ENCODE peak calls at places on chromosomes 12 and 14, in six cellular contexts. R is IMR-90, E is mesenchymal stem cell, H is neuronal stem cell, D is H1, Q is trophoblast cell. T is an unnamed sample.

GRCh38 chr12:122799635-122800243 is 25.4 kb downstream of the CCDC62 start:
- DNase-seq in R (no peak), E (no peak), D (no peak), H (no peak), Q (no peak), T (no peak)

GRCh38 chr12:7460375-7461259 is 16.7 kb upstream of the CD163L1 start:
- DNase-seq in E (peak), Q (peak), H (peak), D (peak), R (peak), T (peak)

GRCh38 chr12:50621435-50622304 is 116.9 kb downstream of the DIP2B start:
- DNase-seq in E (no peak), Q (no peak), D (no peak), R (no peak), H (peak), T (peak)

GRCh38 chr12:44835641-44836379 is 40.3 kb downstream of the NELL2 start:
- DNase-seq in D (no peak), H (no peak), R (no peak), Q (peak), E (no peak), T (no peak)

GRCh38 chr12:10110256-10110844 is 11.6 kb upstream of the CLEC1A start:
- DNase-seq in Q (no peak), R (no peak), D (no peak), E (no peak), H (no peak), T (no peak)

GRCh38 chr12:91704446-91704845 is 441.2 kb downstream of the BTG1 start:
- DNase-seq in D (no peak), R (peak), Q (no peak), H (no peak), E (no peak), T (no peak)

GRCh38 chr14:40129162-40129561 is 696.9 kb upstream of the FBXO33 start:
- DNase-seq in E (no peak), H (no peak), D (no peak), R (no peak), Q (no peak), T (no peak)

GRCh38 chr12:66984962-66985361 is 284.2 kb upstream of the CAND1 start:
- DNase-seq in E (no peak), R (no peak), H (no peak), Q (no peak), D (no peak), T (no peak)

GRCh38 chr12:113244015-113244983 is 23.0 kb downstream of the TPCN1 start:
- DNase-seq in D (no peak), R (no peak), Q (no peak), E (peak), H (no peak), T (no peak)

GRCh38 chr12:72296389-72296788 is 24.2 kb downstream of the TRHDE start:
- DNase-seq in E (peak), H (no peak), R (peak), D (no peak), Q (peak), T (no peak)

GRCh38 chr12:129531004-129531403 is 372.8 kb downstream of the TMEM132D start:
- DNase-seq in R (no peak), D (peak), E (no peak), H (no peak), Q (peak), T (peak)

GRCh38 chr12:39772708-39773665 is 153.4 kb upstream of the ABCD2 start:
- DNase-seq in Q (peak), R (no peak), D (no peak), E (no peak), H (no peak), T (no peak)

GRCh38 chr12:91926810-91927209 is 218.8 kb downstream of the BTG1 start:
- DNase-seq in R (peak), Q (peak), E (peak), H (no peak), D (no peak), T (peak)

GRCh38 chr12:130160711-130161231 is 1.5 kb upstream of the FZD10 start:
- DNase-seq in Q (no peak), H (no peak), R (no peak), E (no peak), D (no peak), T (no peak)

GRCh38 chr12:89690925-89691324 is 17.7 kb downstream of the ATP2B1 start:
- DNase-seq in E (peak), Q (peak), D (no peak), H (no peak), R (peak), T (no peak)

GRCh38 chr12:104182621-104183378 is 32.8 kb upstream of the TXNRD1 start:
- DNase-seq in R (no peak), Q (peak), D (no peak), E (no peak), H (no peak), T (no peak)

GRCh38 chr14:53491256-53491905 is 338.3 kb upstream of the DDHD1 start:
- DNase-seq in D (no peak), E (peak), H (no peak), R (peak), Q (no peak), T (no peak)

GRCh38 chr12:22431693-22432251 is 97.3 kb upstream of the ST8SIA1 start:
- DNase-seq in Q (no peak), R (no peak), E (no peak), D (no peak), H (no peak), T (no peak)

GRCh38 chr14:60649815-60650381 is 621 bp upstream of the SIX1 start:
- DNase-seq in E (no peak), Q (no peak), R (peak), D (no peak), H (peak), T (peak)

GRCh38 chr14:101889366-101889765 is 75.0 kb upstream of the DYNC1H1 start:
- DNase-seq in D (no peak), H (no peak), R (no peak), E (no peak), Q (no peak), T (no peak)

GRCh38 chr14:101885254-101885576 is 79.2 kb upstream of the DYNC1H1 start:
- DNase-seq in D (no peak), E (no peak), Q (no peak), H (no peak), R (no peak), T (no peak)

GRCh38 chr14:101889898-101890297 is 74.5 kb upstream of the DYNC1H1 start:
- DNase-seq in D (no peak), H (no peak), R (no peak), Q (peak), E (peak), T (peak)

GRCh38 chr14:101887219-101887618 is 77.2 kb upstream of the DYNC1H1 start:
- DNase-seq in H (no peak), D (no peak), E (no peak), R (no peak), Q (no peak), T (no peak)

GRCh38 chr14:101888182-101888581 is 76.2 kb upstream of the DYNC1H1 start:
- DNase-seq in R (no peak), H (no peak), D (no peak), Q (peak), E (no peak), T (no peak)
- H3K4me3 ChIP-seq in R (no peak), H (no peak), D (no peak), Q (no peak), E (no peak), T (no peak)

DNA sequence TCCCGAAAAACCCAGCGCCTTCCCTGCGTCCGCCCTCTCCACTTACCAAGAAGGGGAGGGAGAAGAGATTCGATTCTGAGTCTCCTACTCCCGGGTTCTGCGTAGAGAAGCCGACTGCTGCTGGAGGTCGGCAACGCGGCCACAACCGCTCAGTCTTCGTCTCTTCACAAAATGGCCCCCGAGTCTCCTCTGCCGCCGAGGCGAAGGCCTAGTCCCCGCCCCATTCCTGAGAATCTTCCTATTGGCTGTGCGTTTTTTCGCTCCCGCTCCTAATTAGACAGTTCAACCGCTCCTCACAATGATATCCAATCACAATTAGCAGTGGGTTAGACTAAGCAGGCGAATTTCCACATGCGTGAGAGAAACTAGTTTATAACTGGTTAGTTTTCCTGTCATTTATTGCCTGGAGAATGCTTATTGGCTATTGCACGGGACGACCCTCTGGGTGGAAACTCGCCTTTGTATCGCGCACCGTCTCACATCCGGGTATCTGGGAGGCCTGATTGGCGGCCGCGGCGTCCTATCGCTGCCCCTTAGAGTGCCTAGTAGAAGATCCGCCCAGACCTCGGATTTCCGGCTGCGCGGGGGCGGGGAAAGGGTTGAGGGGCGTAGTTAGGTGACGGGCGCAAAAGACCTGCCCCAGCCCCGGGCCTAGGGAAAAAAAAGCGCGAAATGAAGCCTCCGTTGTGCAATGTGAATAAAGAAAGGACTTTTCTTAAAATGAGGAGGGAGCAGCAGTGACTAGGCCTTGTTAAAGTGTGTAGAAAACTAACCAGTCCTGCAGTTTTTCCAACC is at the start of gene HNRNPC:
- DNase-seq in Q (peak), R (peak), E (peak), D (peak), H (peak), T (peak)
- H2BK120ac ChIP-seq in Q (peak), R (peak), E (peak), D (peak), H (peak), T (peak)

DNA sequence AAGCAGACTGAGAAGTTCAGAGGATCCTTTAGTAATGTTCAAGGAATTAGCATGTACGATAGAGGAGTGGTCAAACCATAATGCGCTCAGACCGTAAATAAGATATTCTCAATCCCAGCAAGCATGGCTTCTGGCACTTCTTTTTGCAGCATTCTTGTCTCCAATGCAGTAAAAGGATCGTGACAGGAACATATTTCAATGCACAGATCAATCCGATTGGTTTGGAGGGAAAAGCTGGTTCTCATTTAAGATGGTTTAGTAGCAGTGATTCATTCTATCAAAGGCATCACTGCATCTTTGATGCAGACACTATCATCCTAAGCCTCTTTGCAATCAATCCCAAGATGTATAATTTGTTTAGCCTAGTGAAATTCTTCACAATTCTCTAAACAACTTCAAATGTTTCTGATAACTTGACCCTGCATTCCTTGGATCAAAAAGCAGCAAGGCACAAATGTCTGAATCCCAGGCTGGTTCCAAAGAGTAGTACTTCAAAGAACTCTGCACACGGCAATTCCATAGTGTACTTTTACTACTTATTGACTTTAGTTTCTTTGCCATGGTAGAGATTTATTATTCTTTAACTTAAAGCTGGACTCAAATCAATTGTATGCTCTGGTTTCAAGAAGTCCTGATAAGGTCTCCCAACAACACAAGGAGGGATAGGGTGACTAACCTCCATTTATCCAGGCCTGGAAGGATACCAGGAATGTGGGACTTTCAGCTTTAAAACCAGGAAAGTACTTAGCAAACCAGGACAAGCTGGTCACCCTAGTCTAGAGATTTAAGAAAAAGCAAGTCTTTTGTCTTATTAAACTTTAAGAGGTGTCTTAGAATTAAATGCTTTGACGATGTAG is 96.8 kb upstream of the MDM1 start:
- DNase-seq in D (no peak), Q (peak), H (no peak), R (peak), E (peak), T (no peak)
- H3K4me3 ChIP-seq in D (no peak), Q (no peak), H (no peak), R (no peak), E (no peak), T (no peak)

DNA sequence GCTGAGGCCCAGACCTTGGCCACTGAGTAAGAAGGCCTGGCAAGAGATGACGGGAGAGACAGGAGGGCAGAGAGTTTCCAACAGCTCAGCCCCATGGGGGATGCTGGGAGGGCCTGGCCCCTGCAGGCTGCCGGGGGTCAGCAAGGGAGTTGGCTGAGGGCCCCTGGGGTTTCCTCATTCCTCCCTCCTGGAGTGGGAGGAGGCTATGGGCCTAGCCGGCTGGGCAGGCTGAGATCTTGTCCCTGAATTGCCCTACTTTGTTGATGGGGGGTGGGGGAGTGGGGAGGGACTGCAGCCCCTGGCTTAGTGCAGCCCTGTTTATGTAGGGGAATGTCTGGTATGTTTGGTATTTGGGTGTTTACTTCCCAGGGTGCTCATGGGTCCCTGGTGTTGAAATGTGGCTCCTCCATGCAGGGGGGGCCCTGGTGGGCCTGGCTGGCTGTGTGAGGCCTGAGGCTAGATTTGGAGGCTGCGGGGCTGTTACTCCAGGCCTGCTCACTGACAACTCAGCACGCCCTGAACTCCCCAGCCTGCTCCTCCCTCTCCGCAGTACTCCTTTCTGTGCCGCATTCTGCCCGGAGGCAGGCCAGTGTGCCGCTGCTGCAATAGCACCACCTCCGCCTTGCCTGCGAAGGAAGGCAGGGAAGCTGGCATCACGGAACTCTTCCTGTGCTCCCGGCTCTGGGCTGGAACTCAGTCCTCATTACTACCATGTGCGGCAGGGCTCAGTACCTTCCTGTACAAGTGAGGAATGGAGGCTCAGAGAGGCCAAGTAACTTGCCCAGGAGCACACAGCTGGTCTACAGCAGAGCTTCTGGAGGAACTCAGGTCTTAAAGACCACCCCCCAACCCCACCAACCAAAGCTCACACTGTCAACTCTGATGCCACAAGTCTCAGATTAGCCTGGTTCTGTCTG is 25.3 kb downstream of the JDP2 start:
- DNase-seq in R (peak), H (peak), D (peak), E (peak), Q (peak), T (peak)
- H2BK120ac ChIP-seq in R (peak), H (peak), D (peak), E (no peak), Q (peak), T (no peak)

DNA sequence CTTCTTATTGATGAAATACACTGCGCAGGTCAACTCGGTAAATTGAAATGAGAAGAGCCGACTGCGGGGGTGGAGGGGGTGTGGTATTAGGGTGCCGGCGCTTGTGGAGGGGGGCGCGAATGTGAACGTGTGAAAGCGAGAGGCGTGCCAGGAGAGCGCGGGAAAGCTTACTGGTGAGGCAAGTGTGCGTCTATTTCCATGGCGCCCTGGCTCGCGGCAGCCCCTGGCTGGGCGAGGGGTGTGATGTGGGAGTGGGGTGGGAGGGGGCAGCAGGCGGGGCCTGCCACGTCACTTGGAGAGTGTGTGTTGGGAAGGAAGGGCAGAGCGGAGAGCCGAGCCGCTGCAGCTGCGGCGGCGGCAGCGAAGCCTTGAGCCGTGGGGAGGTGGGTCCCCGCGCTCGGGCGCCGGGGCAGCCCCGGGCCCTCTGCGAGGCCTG is 88.8 kb downstream of the GALNT8 start:
- DNase-seq in R (no peak), Q (no peak), H (peak), E (no peak), D (peak), T (peak)
- H3K4me3 ChIP-seq in R (no peak), Q (peak), H (peak), E (peak), D (peak), T (peak)

GRCh38 chr14:71320734-71321555 is 413.7 kb downstream of the PCNX1 start:
- DNase-seq in R (peak), Q (peak), H (peak), E (peak), D (no peak), T (peak)
- H2BK120ac ChIP-seq in R (peak), Q (peak), H (peak), E (peak), D (peak), T (peak)

GRCh38 chr12:19010726-19011125 is 118.8 kb upstream of the PLEKHA5 start:
- DNase-seq in E (no peak), D (no peak), R (no peak), Q (no peak), H (no peak), T (no peak)
- H3K4me3 ChIP-seq in E (no peak), D (no peak), R (no peak), Q (no peak), H (no peak), T (no peak)

DNA sequence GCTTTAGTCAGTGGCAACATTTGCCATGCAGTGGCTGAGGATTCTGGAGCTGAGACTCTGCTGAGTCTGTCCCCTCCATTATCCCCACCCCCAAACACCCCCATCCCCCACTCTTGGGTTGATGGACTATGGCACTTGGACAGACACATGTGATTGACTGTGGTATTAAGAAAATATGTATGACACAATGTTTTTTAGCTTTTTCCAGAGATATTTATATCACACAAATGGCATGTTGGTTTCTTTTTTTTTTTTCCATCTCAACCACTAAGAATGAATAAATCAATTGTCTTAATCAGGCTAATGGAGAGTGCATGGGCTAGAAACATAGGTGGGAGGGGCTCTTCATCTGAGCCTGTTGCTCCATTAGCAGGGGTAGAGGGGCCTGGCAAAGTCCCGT is 30.7 kb upstream of the MAP1LC3B2 start:
- DNase-seq in H (no peak), D (no peak), R (no peak), Q (no peak), E (peak), T (no peak)
- H2BK120ac ChIP-seq in H (no peak), D (no peak), R (peak), Q (no peak), E (no peak), T (peak)

T was measured in mesendoderm.